ENCODE peak calls at places on chromosomes 16 and 17, in eight cellular contexts. One of them, this sample, is unnamed.

GRCh38 chr17:42378597-42379594 is 9.3 kb downstream of the STAT3 start:
- DNase-seq in breast epithelium: no peak
- DNase-seq in right lobe of liver: no peak
- DNase-seq in tibial nerve: no peak
- DNase-seq in heart left ventricle: no peak
- DNase-seq in lower leg skin: peak
- DNase-seq in ovary: no peak
- DNase-seq in body of pancreas: no peak
- DNase-seq in this sample: no peak

GRCh38 chr16:80837421-80838263 is 33.2 kb upstream of the CDYL2 start:
- DNase-seq in lower leg skin: no peak
- DNase-seq in tibial nerve: no peak
- DNase-seq in breast epithelium: no peak
- DNase-seq in ovary: no peak
- DNase-seq in right lobe of liver: no peak
- DNase-seq in heart left ventricle: no peak
- DNase-seq in body of pancreas: no peak
- DNase-seq in this sample: no peak

GRCh38 chr17:37067555-37068111 is 118.9 kb downstream of the AATF start:
- DNase-seq in tibial nerve: peak
- DNase-seq in heart left ventricle: no peak
- DNase-seq in breast epithelium: peak
- DNase-seq in body of pancreas: peak
- DNase-seq in ovary: no peak
- DNase-seq in lower leg skin: peak
- DNase-seq in right lobe of liver: peak
- DNase-seq in this sample: no peak

GRCh38 chr16:84103678-84104077 is 13.1 kb downstream of the MBTPS1 start:
- DNase-seq in tibial nerve: no peak
- DNase-seq in body of pancreas: no peak
- DNase-seq in heart left ventricle: no peak
- DNase-seq in lower leg skin: no peak
- DNase-seq in ovary: no peak
- DNase-seq in breast epithelium: no peak
- DNase-seq in right lobe of liver: no peak
- DNase-seq in this sample: no peak

GRCh38 chr17:60139438-60140285 is 10.1 kb upstream of the CA4 start:
- DNase-seq in body of pancreas: peak
- DNase-seq in heart left ventricle: peak
- DNase-seq in breast epithelium: no peak
- DNase-seq in right lobe of liver: peak
- DNase-seq in lower leg skin: peak
- DNase-seq in tibial nerve: peak
- DNase-seq in ovary: peak
- DNase-seq in this sample: no peak

GRCh38 chr16:79155904-79156303 is 444.6 kb downstream of the MAF start:
- DNase-seq in lower leg skin: no peak
- DNase-seq in right lobe of liver: no peak
- DNase-seq in heart left ventricle: no peak
- DNase-seq in body of pancreas: no peak
- DNase-seq in ovary: no peak
- DNase-seq in breast epithelium: no peak
- DNase-seq in tibial nerve: no peak
- DNase-seq in this sample: no peak

GRCh38 chr16:51875834-51876725 is 670.9 kb downstream of the TOX3 start:
- DNase-seq in lower leg skin: no peak
- DNase-seq in body of pancreas: no peak
- DNase-seq in ovary: no peak
- DNase-seq in breast epithelium: no peak
- DNase-seq in heart left ventricle: no peak
- DNase-seq in right lobe of liver: no peak
- DNase-seq in tibial nerve: no peak
- DNase-seq in this sample: no peak

GRCh38 chr17:1593630-1593931 is 31.0 kb upstream of the PITPNA start:
- DNase-seq in ovary: no peak
- DNase-seq in body of pancreas: no peak
- DNase-seq in lower leg skin: no peak
- DNase-seq in heart left ventricle: no peak
- DNase-seq in tibial nerve: no peak
- DNase-seq in right lobe of liver: no peak
- DNase-seq in breast epithelium: no peak
- DNase-seq in this sample: no peak

GRCh38 chr16:84340305-84341040 is 27.9 kb upstream of the ATP2C2 start:
- DNase-seq in breast epithelium: peak
- DNase-seq in ovary: no peak
- DNase-seq in right lobe of liver: no peak
- DNase-seq in body of pancreas: no peak
- DNase-seq in tibial nerve: no peak
- DNase-seq in lower leg skin: no peak
- DNase-seq in heart left ventricle: no peak
- DNase-seq in this sample: no peak

GRCh38 chr16:80570106-80570478 is 29.3 kb downstream of the DYNLRB2 start:
- DNase-seq in ovary: no peak
- DNase-seq in body of pancreas: no peak
- DNase-seq in right lobe of liver: no peak
- DNase-seq in heart left ventricle: no peak
- DNase-seq in tibial nerve: no peak
- DNase-seq in lower leg skin: no peak
- DNase-seq in breast epithelium: no peak
- DNase-seq in this sample: no peak

GRCh38 chr16:75193730-75194444 is 13.1 kb downstream of the CTRB2 start:
- DNase-seq in tibial nerve: no peak
- DNase-seq in lower leg skin: peak
- DNase-seq in ovary: no peak
- DNase-seq in heart left ventricle: peak
- DNase-seq in body of pancreas: no peak
- DNase-seq in breast epithelium: peak
- DNase-seq in right lobe of liver: peak
- DNase-seq in this sample: no peak

GRCh38 chr16:72995151-72995881 is 52.6 kb downstream of the ZFHX3 start:
- DNase-seq in right lobe of liver: no peak
- DNase-seq in tibial nerve: no peak
- DNase-seq in body of pancreas: no peak
- DNase-seq in lower leg skin: peak
- DNase-seq in heart left ventricle: no peak
- DNase-seq in ovary: no peak
- DNase-seq in breast epithelium: no peak
- DNase-seq in this sample: no peak

GRCh38 chr16:11057696-11058345 is 113.5 kb downstream of the CLEC16A start:
- DNase-seq in ovary: no peak
- DNase-seq in tibial nerve: no peak
- DNase-seq in heart left ventricle: no peak
- DNase-seq in right lobe of liver: no peak
- DNase-seq in breast epithelium: no peak
- DNase-seq in body of pancreas: no peak
- DNase-seq in lower leg skin: no peak
- DNase-seq in this sample: no peak

GRCh38 chr16:21614896-21615295 is 15.5 kb downstream of the METTL9 start:
- DNase-seq in body of pancreas: no peak
- DNase-seq in lower leg skin: no peak
- DNase-seq in right lobe of liver: no peak
- DNase-seq in heart left ventricle: no peak
- DNase-seq in ovary: no peak
- DNase-seq in breast epithelium: no peak
- DNase-seq in tibial nerve: no peak
- DNase-seq in this sample: no peak

GRCh38 chr17:64418506-64419339 is 28.1 kb upstream of the PECAM1 start:
- DNase-seq in breast epithelium: no peak
- DNase-seq in body of pancreas: peak
- DNase-seq in tibial nerve: no peak
- DNase-seq in heart left ventricle: no peak
- DNase-seq in lower leg skin: peak
- DNase-seq in ovary: no peak
- DNase-seq in right lobe of liver: no peak
- DNase-seq in this sample: no peak

GRCh38 chr17:67477687-67478086 is 100.6 kb downstream of the PITPNC1 start:
- DNase-seq in breast epithelium: no peak
- DNase-seq in ovary: no peak
- DNase-seq in heart left ventricle: no peak
- DNase-seq in body of pancreas: no peak
- DNase-seq in right lobe of liver: no peak
- DNase-seq in lower leg skin: peak
- DNase-seq in tibial nerve: no peak
- DNase-seq in this sample: no peak

GRCh38 chr16:10877472-10877946 is 507 bp downstream of the CIITA start:
- DNase-seq in right lobe of liver: peak
- DNase-seq in body of pancreas: no peak
- DNase-seq in tibial nerve: no peak
- DNase-seq in lower leg skin: no peak
- DNase-seq in ovary: no peak
- DNase-seq in breast epithelium: no peak
- DNase-seq in heart left ventricle: no peak
- DNase-seq in this sample: no peak

GRCh38 chr17:76772842-76773521 is 35.1 kb downstream of the MFSD11 start:
- DNase-seq in right lobe of liver: no peak
- DNase-seq in tibial nerve: no peak
- DNase-seq in ovary: no peak
- DNase-seq in breast epithelium: no peak
- DNase-seq in body of pancreas: no peak
- DNase-seq in heart left ventricle: no peak
- DNase-seq in lower leg skin: no peak
- DNase-seq in this sample: no peak

GRCh38 chr16:53495325-53495724 is 7.7 kb downstream of the AKTIP start:
- DNase-seq in ovary: no peak
- DNase-seq in breast epithelium: no peak
- DNase-seq in tibial nerve: no peak
- DNase-seq in body of pancreas: no peak
- DNase-seq in lower leg skin: no peak
- DNase-seq in heart left ventricle: no peak
- DNase-seq in right lobe of liver: no peak
- DNase-seq in this sample: peak
- H3K4me3 ChIP-seq in ovary: no peak
- H3K4me3 ChIP-seq in breast epithelium: no peak
- H3K4me3 ChIP-seq in tibial nerve: no peak
- H3K4me3 ChIP-seq in body of pancreas: no peak
- H3K4me3 ChIP-seq in lower leg skin: no peak
- H3K4me3 ChIP-seq in heart left ventricle: no peak
- H3K4me3 ChIP-seq in right lobe of liver: no peak
- H3K4me3 ChIP-seq in this sample: no peak

DNA sequence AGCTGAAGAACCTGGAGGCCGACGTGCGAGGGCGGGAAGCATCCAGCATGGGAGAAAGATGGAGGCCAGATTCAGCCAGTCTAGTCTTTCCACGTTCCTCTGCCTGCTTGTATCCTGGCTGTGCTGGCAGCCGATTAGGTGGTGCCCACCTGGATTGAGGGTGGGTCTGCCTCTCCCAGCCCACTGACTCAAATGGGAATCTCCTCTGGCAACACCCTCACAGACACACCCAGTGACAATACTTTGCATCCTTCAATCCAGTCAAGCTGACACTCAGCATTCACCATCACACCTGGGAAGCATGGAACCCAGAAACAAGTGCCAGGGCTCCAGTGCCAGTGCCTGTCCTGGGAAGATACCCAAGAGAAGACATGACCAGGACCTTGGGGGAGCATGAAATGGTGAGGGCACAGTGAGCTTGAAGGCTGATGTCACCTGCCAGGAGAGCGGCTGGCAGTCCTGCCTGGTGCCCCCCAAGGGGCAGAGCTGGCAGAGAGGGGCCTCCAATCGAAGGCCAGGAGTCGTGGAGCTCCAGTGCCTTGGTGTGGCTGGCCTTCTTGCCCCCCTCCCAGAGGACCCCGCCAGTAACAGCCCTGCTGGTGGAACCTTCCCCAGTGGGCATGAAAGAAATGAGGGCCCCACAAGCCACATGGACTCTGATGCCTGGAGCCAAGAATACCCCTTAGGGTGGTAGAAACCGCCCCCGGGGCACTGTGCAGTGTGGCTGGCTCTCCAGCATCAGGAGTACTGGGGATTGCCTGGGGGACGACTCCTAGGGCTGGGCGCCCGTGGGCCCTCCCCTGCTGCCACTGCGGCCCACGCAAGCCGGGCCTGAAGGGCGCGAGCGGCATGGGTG is 643 bp upstream of the NPB start:
- DNase-seq in lower leg skin: no peak
- DNase-seq in breast epithelium: no peak
- DNase-seq in heart left ventricle: peak
- DNase-seq in ovary: no peak
- DNase-seq in tibial nerve: no peak
- DNase-seq in body of pancreas: no peak
- DNase-seq in right lobe of liver: no peak
- DNase-seq in this sample: no peak
- TF ChIP-seq POLR2A in lower leg skin: no peak
- TF ChIP-seq POLR2A in breast epithelium: no peak
- TF ChIP-seq POLR2A in heart left ventricle: no peak
- TF ChIP-seq POLR2A in ovary: no peak
- TF ChIP-seq POLR2A in tibial nerve: no peak
- TF ChIP-seq POLR2A in body of pancreas: no peak
- TF ChIP-seq POLR2A in right lobe of liver: no peak
- TF ChIP-seq POLR2A in this sample: no peak

DNA sequence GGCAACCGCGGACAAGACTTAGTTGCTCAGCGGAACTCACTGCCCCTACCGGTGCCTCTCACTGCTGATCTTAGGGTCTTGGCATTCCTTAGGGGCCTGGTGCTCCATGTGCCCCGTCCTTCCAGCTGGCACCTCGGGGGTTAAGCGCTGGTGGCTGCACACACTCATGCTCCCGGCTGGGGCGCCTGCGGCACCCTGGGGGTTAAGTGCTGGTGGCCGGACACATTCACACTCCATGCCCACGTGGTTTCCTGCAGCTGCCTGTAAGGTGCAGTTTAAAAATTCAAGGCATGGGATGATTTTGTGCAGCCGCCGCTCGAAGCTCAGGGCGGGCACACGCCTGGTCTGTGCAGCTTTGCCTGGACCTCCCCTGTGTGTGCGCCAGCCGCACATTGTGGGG is 45.1 kb downstream of the BAIAP2 start:
- DNase-seq in breast epithelium: no peak
- DNase-seq in right lobe of liver: no peak
- DNase-seq in body of pancreas: no peak
- DNase-seq in tibial nerve: no peak
- DNase-seq in lower leg skin: no peak
- DNase-seq in heart left ventricle: no peak
- DNase-seq in ovary: no peak
- DNase-seq in this sample: no peak
- H3K4me3 ChIP-seq in breast epithelium: no peak
- H3K4me3 ChIP-seq in right lobe of liver: no peak
- H3K4me3 ChIP-seq in body of pancreas: no peak
- H3K4me3 ChIP-seq in tibial nerve: no peak
- H3K4me3 ChIP-seq in lower leg skin: no peak
- H3K4me3 ChIP-seq in heart left ventricle: no peak
- H3K4me3 ChIP-seq in ovary: no peak
- H3K4me3 ChIP-seq in this sample: no peak

DNA sequence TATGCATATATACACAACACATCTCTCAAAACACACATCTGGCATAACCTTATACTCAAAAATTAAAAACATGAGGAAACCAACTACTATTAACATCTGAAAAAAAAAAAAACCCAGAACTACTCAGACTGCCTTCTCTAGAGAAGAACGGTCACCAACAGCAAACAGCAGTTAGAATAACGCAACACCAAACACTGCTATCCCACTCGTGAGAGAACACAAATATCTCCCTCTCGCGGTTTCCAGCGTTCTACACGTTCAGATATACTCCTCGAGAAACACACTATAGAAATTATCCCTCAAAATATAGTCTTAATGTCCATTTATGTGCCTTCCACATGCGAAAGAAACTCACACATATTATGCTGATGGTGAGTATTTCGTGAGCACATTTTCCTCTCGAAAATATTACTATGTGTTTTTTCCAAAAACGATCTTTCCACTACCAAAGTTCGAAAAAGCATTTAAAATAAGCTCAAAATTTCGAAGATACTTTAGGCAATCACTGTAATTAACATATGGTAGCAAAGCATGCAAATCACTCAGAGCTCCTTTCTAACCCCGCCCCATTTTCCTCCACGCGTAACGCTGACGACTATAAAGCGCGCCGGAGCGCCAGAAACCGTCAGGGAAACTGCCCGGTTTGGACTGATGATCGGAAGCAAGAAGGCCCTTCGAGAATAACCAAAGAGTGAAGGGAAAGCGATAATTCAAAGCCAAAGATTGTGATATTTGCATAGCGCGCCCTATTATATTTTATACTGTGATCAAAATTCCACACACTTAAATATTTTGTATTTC is 60.1 kb downstream of the TEX14 start:
- DNase-seq in tibial nerve: peak
- DNase-seq in body of pancreas: peak
- DNase-seq in ovary: peak
- DNase-seq in lower leg skin: peak
- DNase-seq in right lobe of liver: peak
- DNase-seq in breast epithelium: peak
- DNase-seq in heart left ventricle: peak
- DNase-seq in this sample: peak
- TF ChIP-seq POLR2A in tibial nerve: peak
- TF ChIP-seq POLR2A in body of pancreas: peak
- TF ChIP-seq POLR2A in ovary: peak
- TF ChIP-seq POLR2A in lower leg skin: no peak
- TF ChIP-seq POLR2A in right lobe of liver: peak
- TF ChIP-seq POLR2A in breast epithelium: peak
- TF ChIP-seq POLR2A in heart left ventricle: no peak
- TF ChIP-seq POLR2A in this sample: peak

This sample was measured in esophagus muscularis mucosa.